ENCODE peak calls at places on chromosome 18, in nine cellular contexts. O is GM23338, W is adrenal gland, X is HCT116, T is neural progenitor cell, I is psoas muscle, P is astrocyte, K is prostate gland, R is fibroblast of the aortic adventitia. J is an unnamed sample.
A peak's percentile ranks its signal among the peaks of the same experiment; 100 is the strongest.

GRCh38 chr18:49055787-49056186 is 105.0 kb upstream of the SMAD7 start:
- DNase-seq in O (no peak), W (peak; percentile 38), X (no peak), T (no peak), I (peak; percentile 80), P (peak; percentile 56), K (no peak), R (peak; percentile 66), J (peak; percentile 19)

GRCh38 chr18:78242796-78243195 is 736.8 kb upstream of the SALL3 start:
- DNase-seq in O (no peak), W (no peak), X (no peak), T (no peak), I (peak; percentile 52), P (no peak), K (no peak), R (no peak), J (no peak)

GRCh38 chr18:13232060-13232917 is 13.7 kb downstream of the LDLRAD4 start:
- DNase-seq in O (peak; percentile 12), W (no peak), X (no peak), T (no peak), I (peak; percentile 74), P (no peak), K (no peak), R (no peak), J (no peak)

GRCh38 chr18:60099709-60100108 is 199.9 kb downstream of the PMAIP1 start:
- DNase-seq in O (no peak), W (no peak), X (no peak), T (no peak), I (no peak), P (no peak), K (no peak), R (no peak), J (no peak)

GRCh38 chr18:79484661-79485621 is 89.2 kb downstream of the NFATC1 start:
- DNase-seq in O (no peak), W (no peak), X (no peak), T (peak; percentile 77), I (peak; percentile 49), P (peak; percentile 99), K (no peak), R (peak; percentile 98), J (peak; percentile 92)

GRCh38 chr18:36045241-36045999 is 21.9 kb downstream of the RPRD1A start:
- DNase-seq in O (peak; percentile 19), W (no peak), X (no peak), T (no peak), I (no peak), P (no peak), K (no peak), R (no peak), J (no peak)

GRCh38 chr18:75823376-75823950 is 396.0 kb upstream of the SMIM21 start:
- DNase-seq in O (no peak), W (no peak), X (no peak), T (no peak), I (no peak), P (no peak), K (no peak), R (no peak), J (no peak)

GRCh38 chr18:59451963-59452362 is 92.9 kb upstream of the LMAN1 start:
- DNase-seq in O (no peak), W (no peak), X (no peak), T (no peak), I (no peak), P (no peak), K (no peak), R (no peak), J (no peak)

GRCh38 chr18:34848695-34849094 is 138.6 kb downstream of the DTNA start:
- DNase-seq in O (no peak), W (no peak), X (no peak), T (no peak), I (no peak), P (no peak), K (no peak), R (no peak), J (no peak)

GRCh38 chr18:62751977-62752376 is 36.6 kb downstream of the PHLPP1 start:
- DNase-seq in O (no peak), W (no peak), X (no peak), T (no peak), I (no peak), P (no peak), K (no peak), R (no peak), J (no peak)

GRCh38 chr18:8458546-8459215 is 150.6 kb upstream of the RAB12 start:
- DNase-seq in O (no peak), W (no peak), X (no peak), T (no peak), I (no peak), P (no peak), K (no peak), R (no peak), J (no peak)

GRCh38 chr18:75216212-75216925 is 5.8 kb downstream of the TSHZ1 start:
- DNase-seq in O (no peak), W (no peak), X (no peak), T (no peak), I (no peak), P (no peak), K (no peak), R (no peak), J (no peak)

GRCh38 chr18:66316708-66317107 is 287.2 kb downstream of the CDH19 start:
- DNase-seq in O (peak; percentile 68), W (no peak), X (no peak), T (peak; percentile 1), I (no peak), P (no peak), K (no peak), R (no peak), J (no peak)

GRCh38 chr18:31302991-31303390 is 15.0 kb upstream of the DSG1 start:
- DNase-seq in O (no peak), W (no peak), X (peak; percentile 21), T (no peak), I (no peak), P (peak; percentile 69), K (no peak), R (no peak), J (no peak)

GRCh38 chr18:73613706-73614340 is 533.8 kb downstream of the FBXO15 start:
- DNase-seq in O (no peak), W (no peak), X (no peak), T (no peak), I (no peak), P (peak; percentile 23), K (no peak), R (peak; percentile 51), J (no peak)

GRCh38 chr18:5543854-5544389 is at the start of gene EPB41L3:
- DNase-seq in O (peak; percentile 54), W (peak; percentile 71), X (no peak), T (peak; percentile 55), I (peak; percentile 65), P (peak; percentile 18), K (no peak), R (no peak), J (no peak)

GRCh38 chr18:74380916-74381315 is 65.3 kb downstream of the C18orf63 start:
- DNase-seq in O (no peak), W (no peak), X (no peak), T (no peak), I (no peak), P (no peak), K (no peak), R (no peak), J (no peak)

GRCh38 chr18:48805826-48806535 is 144.8 kb downstream of the SMAD7 start:
- DNase-seq in O (no peak), W (peak; percentile 10), X (no peak), T (no peak), I (no peak), P (no peak), K (no peak), R (no peak), J (no peak)

DNA sequence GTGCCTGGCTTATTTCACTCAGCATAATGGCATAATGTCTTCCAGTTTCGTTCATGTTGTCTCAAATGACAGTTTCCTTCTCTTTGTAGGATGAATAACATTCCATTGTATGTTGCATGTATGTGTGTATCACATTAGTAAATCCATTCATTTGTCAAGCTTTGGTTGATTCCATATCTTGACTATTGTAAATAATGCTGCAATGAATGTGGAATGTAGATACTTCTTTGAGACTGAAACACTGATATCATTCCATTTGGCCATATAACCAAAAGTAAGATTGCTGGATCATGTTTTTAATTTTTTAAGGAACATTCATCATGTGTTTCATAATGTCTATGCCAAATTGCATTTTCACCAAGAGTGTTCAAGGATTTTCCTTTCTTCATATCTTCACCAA is 1711.4 kb upstream of the PIK3C3 start:
- DNase-seq in O (no peak), W (no peak), X (no peak), T (no peak), I (no peak), P (peak; percentile 21), K (no peak), R (no peak), J (no peak)
- H3K4me3 ChIP-seq in O (no peak overlapping the region), W (no peak overlapping the region), X (no peak overlapping the region), T (no peak overlapping the region), I (no peak overlapping the region), P (no peak overlapping the region), K (no peak overlapping the region), R (no peak overlapping the region), J (no peak overlapping the region)

GRCh38 chr18:26051845-26052244 is 38.6 kb downstream of the SS18 start:
- DNase-seq in O (no peak), W (no peak), X (no peak), T (no peak), I (no peak), P (no peak), K (no peak), R (no peak), J (no peak)
- TF ChIP-seq CTCF in O (no peak), W (no peak), X (no peak), T (no peak), I (no peak), P (no peak), K (no peak), R (no peak), J (no peak)

GRCh38 chr18:55301196-55301540 is 286.8 kb downstream of the TCF4 start:
- DNase-seq in O (no peak), W (no peak), X (no peak), T (peak; percentile 58), I (no peak), P (no peak), K (no peak), R (no peak), J (no peak)
- H3K4me3 ChIP-seq in O (peak overlapping the region; percentile 4), W (no peak overlapping the region), X (no peak overlapping the region), T (no peak overlapping the region), I (peak overlapping the region; percentile 41), P (no peak overlapping the region), K (no peak overlapping the region), R (no peak overlapping the region), J (peak overlapping the region; percentile 25)

DNA sequence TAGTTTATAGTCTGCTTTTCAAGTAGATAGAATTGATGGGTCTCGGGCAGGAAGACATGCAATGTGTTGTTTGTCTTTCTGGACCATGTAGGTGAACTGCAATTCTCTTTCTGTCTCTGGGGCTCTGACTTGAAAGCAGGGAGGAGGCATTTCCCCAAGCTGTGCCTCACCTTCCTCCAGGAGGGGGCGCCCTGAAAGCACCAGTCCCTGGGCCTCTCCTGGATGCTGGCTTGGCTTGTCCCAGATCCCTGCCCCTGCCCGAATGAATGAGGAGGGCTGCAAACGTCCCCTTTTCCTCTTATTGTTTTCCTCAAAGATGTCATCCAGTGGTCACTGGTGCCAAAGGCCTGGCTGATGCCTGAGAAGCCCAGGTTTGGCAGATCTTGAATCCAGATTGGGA is 270.6 kb downstream of the CELF4 start:
- DNase-seq in O (peak; percentile 90), W (no peak), X (no peak), T (peak; percentile 85), I (no peak), P (no peak), K (no peak), R (no peak), J (no peak)
- TF ChIP-seq CTCF in O (peak; percentile 83), W (no peak), X (peak; percentile 13), T (peak; percentile 84), I (no peak), P (peak; percentile 25), K (no peak), R (peak; percentile 30), J (peak; percentile 37)

J was measured in BJ.